ENCODE peak calls at places on chromosomes 2 and 18, in nine cellular contexts. J is tibial artery; A is CD8-positive, alpha-beta T cell; I is bronchial epithelial cell; P is lung; B is iPS DF 6.9; S is K562; V is upper lobe of right lung; W is neuronal stem cell. Z is an unnamed sample.

GRCh38 chr2:80943487-80943886 is 638.9 kb upstream of the LRRTM1 start:
- DNase-seq in V (no peak), A (no peak), I (no peak), B (no peak), P (no peak), S (no peak), W (no peak), J (no peak), Z (no peak)

GRCh38 chr2:219454217-219454616 is 19.6 kb downstream of the SPEG start:
- DNase-seq in P (no peak), V (no peak), A (no peak), I (no peak), W (no peak), S (no peak), J (no peak), B (no peak), Z (no peak)

GRCh38 chr2:112627060-112628040 is 18.4 kb upstream of the SLC20A1 start:
- DNase-seq in W (no peak), B (no peak), V (peak; percentile 62), I (peak; percentile 97), S (no peak), J (peak; percentile 86), P (peak; percentile 58), A (peak; percentile 34), Z (no peak)

GRCh38 chr2:164910091-164910899 is 45.0 kb downstream of the SLC38A11 start:
- DNase-seq in J (no peak), A (no peak), V (no peak), P (no peak), B (no peak), W (no peak), S (no peak), I (peak; percentile 81), Z (no peak)

GRCh38 chr2:154455871-154456270 is 242.6 kb upstream of the KCNJ3 start:
- DNase-seq in W (no peak), A (no peak), V (no peak), I (no peak), B (no peak), J (no peak), S (no peak), P (no peak), Z (no peak)

GRCh38 chr2:238513346-238513745 is 86.6 kb downstream of the ASB1 start:
- DNase-seq in A (no peak), J (no peak), I (peak; percentile 28), P (peak; percentile 59), B (no peak), V (peak; percentile 72), W (peak; percentile 21), S (peak; percentile 63), Z (peak; percentile 90)

GRCh38 chr2:180847073-180847472 is 133.3 kb upstream of the UBE2E3 start:
- DNase-seq in P (no peak), V (no peak), A (no peak), S (no peak), I (no peak), J (no peak), W (no peak), B (no peak), Z (no peak)

GRCh38 chr2:10965241-10965843 is 53.6 kb downstream of the KCNF1 start:
- DNase-seq in J (no peak), B (no peak), P (no peak), I (no peak), S (no peak), A (no peak), W (no peak), V (no peak), Z (no peak)

GRCh38 chr18:26547302-26548143 is 830 bp downstream of the KCTD1 start:
- DNase-seq in J (peak; percentile 61), V (peak; percentile 86), A (peak; percentile 51), S (no peak), P (peak; percentile 63), B (no peak), W (peak; percentile 77), I (peak; percentile 71), Z (peak; percentile 89)

GRCh38 chr18:26545737-26546136 is 2.6 kb downstream of the KCTD1 start:
- DNase-seq in P (no peak), J (no peak), I (peak; percentile 31), S (no peak), W (no peak), B (no peak), V (no peak), A (no peak), Z (no peak)

GRCh38 chr18:26546875-26547301 is 1.5 kb downstream of the KCTD1 start:
- DNase-seq in B (no peak), I (no peak), W (no peak), S (no peak), V (no peak), J (no peak), P (no peak), A (no peak), Z (peak; percentile 71)

GRCh38 chr18:26545335-26545734 is 3.0 kb downstream of the KCTD1 start:
- DNase-seq in W (no peak), I (no peak), J (no peak), S (no peak), V (no peak), P (no peak), B (no peak), A (no peak), Z (no peak)

GRCh38 chr18:26546170-26546874 is 2.0 kb downstream of the KCTD1 start:
- DNase-seq in V (no peak), P (no peak), A (no peak), S (no peak), W (no peak), I (peak; percentile 54), J (no peak), B (no peak), Z (no peak)
- H3K4me3 ChIP-seq in V (no peak overlapping the region), P (no peak overlapping the region), A (no peak overlapping the region), S (no peak overlapping the region), W (peak overlapping the region; percentile 33), I (peak overlapping the region; percentile 67), J (no peak overlapping the region), B (peak overlapping the region; percentile 42), Z (peak overlapping the region; percentile 60)

GRCh38 chr18:45019469-45019868 is 338.8 kb downstream of the SETBP1 start:
- DNase-seq in P (no peak), A (no peak), J (no peak), V (no peak), I (peak; percentile 71), B (no peak), S (no peak), W (no peak), Z (no peak)

GRCh38 chr18:45025108-45025471 is 344.4 kb downstream of the SETBP1 start:
- DNase-seq in W (no peak), P (no peak), J (no peak), V (no peak), A (no peak), I (no peak), S (no peak), B (no peak), Z (no peak)

GRCh38 chr18:45026162-45026561 is 345.5 kb downstream of the SETBP1 start:
- DNase-seq in I (no peak), S (no peak), B (no peak), J (no peak), A (no peak), W (no peak), P (no peak), V (no peak), Z (peak; percentile 16)

DNA sequence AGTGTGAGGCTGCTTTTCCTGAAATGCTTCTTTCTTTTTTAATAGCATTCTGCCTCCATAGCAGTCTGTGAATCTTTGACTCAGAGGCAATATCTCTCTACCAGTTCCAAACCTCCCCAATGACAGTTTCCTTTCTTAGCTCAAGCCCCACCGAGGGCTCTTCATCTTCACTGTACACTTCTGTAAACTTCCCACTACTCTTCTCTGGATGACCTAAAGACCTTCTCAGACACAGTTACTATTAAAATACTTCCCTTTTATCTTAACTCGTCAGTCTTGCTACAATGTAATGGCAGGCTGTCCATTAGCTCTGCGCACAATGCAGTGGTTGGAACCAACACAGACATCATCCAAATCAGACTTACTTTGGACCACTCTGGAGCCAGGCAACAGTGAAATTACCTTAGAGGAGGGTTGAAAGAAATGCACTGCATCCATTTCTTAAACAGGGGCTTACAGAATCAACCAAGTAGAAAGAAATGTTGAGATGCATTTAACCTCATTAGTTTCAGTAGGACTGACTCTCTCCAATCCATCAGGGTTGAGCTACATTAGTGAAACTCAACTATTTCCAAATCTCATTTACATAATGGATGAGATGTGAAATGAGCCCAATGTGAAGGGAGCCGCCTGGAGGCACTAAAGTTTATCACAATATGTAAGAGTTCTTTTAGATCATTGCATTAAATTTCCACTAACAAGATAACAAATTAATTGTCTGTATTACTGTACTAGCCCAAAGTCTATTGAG is 343.8 kb downstream of the SETBP1 start:
- DNase-seq in I (no peak), W (no peak), P (no peak), S (no peak), B (no peak), V (no peak), J (no peak), A (no peak), Z (no peak)
- H3K36me3 ChIP-seq in I (no peaks in the 10 kb centered on the region), W (no peaks in the 10 kb centered on the region), P (peaks cover 1% of the 10 kb centered on the region), S (no peaks in the 10 kb centered on the region), B (no peaks in the 10 kb centered on the region), V (no peaks in the 10 kb centered on the region), J (no peaks in the 10 kb centered on the region), A (no peaks in the 10 kb centered on the region), Z (no peaks in the 10 kb centered on the region)

DNA sequence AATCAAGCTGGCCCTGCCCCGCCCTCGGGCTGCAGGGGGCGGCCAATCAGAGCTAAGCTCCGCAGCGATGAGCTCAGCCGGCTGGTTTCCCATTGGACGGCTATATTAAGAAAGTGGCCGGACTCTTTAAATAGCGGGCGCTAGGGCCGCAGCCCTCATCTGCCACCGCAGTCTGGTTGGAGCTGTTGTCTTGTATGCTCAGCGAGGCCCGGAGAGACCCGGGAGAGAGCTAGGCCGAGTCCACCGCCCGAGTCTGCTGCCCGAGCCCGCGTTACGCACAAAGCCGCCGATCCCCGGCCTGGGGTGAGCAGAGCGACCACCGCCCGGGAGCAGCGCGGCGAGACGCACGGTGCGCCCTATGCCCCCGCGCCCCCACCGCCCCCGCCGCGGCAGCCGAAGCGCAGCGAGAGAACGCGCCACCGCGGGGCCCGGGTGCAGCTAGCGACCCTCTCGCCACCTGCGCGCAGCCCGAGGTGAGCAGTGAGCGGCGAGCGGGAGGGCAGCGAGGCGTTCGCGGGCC is at the start of gene RHOB:
- DNase-seq in S (peak; percentile 95), J (peak; percentile 97), P (peak; percentile 97), A (peak; percentile 86), W (peak; percentile 97), V (peak; percentile 98), B (peak; percentile 83), I (peak; percentile 92), Z (peak; percentile 99)
- H3K27me3 ChIP-seq in S (peaks cover 7% of the 10 kb centered on the region), J (no peaks in the 10 kb centered on the region), P (no peaks in the 10 kb centered on the region), A (no peaks in the 10 kb centered on the region), W (peaks cover 2% of the 10 kb centered on the region), V (no peaks in the 10 kb centered on the region), B (peaks cover 20% of the 10 kb centered on the region), I (no peaks in the 10 kb centered on the region), Z (peaks cover 22% of the 10 kb centered on the region)

DNA sequence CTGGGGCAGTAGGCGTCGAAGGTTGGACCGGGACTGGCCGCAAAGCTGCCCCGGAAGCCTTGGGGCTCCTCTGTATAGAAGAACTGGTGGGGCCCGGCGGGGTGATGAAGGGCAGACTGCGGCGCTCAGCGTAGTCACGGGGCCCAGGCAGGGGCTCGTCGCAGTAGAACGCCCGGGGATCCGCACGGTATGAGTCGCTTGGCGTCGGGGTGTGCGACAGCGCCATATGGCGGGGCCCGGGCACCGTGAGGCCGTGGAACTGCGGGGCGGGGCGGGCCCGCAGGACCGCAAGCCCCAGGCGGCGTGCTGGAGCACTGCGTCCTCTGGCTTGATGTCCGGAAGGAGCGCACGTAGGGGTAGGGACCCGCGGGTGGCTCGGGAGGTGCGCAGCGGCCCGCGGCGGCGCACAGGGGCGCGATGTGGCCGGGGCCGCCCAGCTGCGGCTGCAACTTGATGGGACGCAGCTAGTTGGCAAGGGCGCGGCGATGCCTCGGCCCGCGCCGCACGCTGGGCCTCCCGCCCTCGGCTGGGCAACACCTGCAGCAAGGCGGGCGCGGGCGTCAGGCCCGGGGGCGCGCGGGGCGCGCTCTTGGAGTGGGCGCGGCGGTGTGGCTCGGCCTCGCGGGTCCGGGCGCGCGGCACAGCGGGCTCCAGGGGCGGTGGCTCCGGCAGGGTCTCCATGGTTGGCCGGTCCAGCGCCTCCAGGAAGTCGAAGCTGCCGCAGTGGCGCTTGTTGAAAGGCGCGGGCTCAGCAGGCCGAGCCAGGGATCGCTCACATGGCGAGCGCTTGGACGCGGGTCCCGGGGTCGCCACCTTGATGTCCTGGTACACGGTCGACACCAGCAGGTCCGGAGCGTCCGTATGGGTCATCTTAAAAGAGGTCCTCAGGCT is 251.4 kb downstream of the ANKRD30B start:
- DNase-seq in J (no peak), W (no peak), S (no peak), I (no peak), V (peak; percentile 59), P (no peak), A (no peak), B (no peak), Z (no peak)
- H3K4me3 ChIP-seq in J (no peak overlapping the region), W (no peak overlapping the region), S (no peak overlapping the region), I (no peak overlapping the region), V (no peak overlapping the region), P (no peak overlapping the region), A (no peak overlapping the region), B (peak overlapping the region; percentile 1), Z (no peak overlapping the region)